ENCODE peak calls at places on chromosomes 3 and 15, in eight cellular contexts. I is KBM-7, M is activated T-cell treated with anti-CD3 and anti-CD28 coated beads for 24 hours, T is NCI-H1105, H is NCI-H748 treated with DMSO at 0.1 percent for 48 hours, R is GM20000, U is NCI-H1417, P is pancreas. F is an unnamed sample.
A peak's percentile ranks its signal among the peaks of the same experiment; 100 is the strongest.

GRCh38 chr3:117600666-117601065 is 891.1 kb downstream of the TUSC7 start:
- DNase-seq in P (no peak), M (no peak), R (no peak), H (no peak), I (no peak), U (no peak), T (no peak), F (no peak)

GRCh38 chr3:184180165-184180564 is 5.5 kb downstream of the AP2M1 start:
- DNase-seq in H (no peak), I (no peak), T (no peak), R (no peak), M (no peak), U (no peak), P (no peak), F (no peak)

GRCh38 chr3:47910777-47911440 is 105.3 kb downstream of the MAP4 start:
- DNase-seq in T (no peak), M (no peak), P (no peak), H (no peak), U (no peak), I (no peak), R (no peak), F (no peak)

GRCh38 chr3:187742351-187743171 is 2.7 kb downstream of the BCL6 start:
- DNase-seq in R (no peak), M (no peak), U (no peak), T (peak; percentile 60), H (no peak), I (peak; percentile 68), P (peak; percentile 38), F (no peak)

GRCh38 chr15:96410175-96411055 is 79.9 kb downstream of the NR2F2 start:
- DNase-seq in I (no peak), H (no peak), R (no peak), M (no peak), U (no peak), P (no peak), T (no peak), F (no peak)

GRCh38 chr15:91118796-91119590 is 18.9 kb downstream of the SV2B start:
- DNase-seq in I (no peak), H (no peak), P (no peak), M (no peak), R (no peak), T (no peak), U (no peak), F (no peak)

GRCh38 chr3:139127101-139127500 is 82.4 kb upstream of the PRR23C start:
- DNase-seq in P (no peak), U (no peak), H (no peak), M (no peak), T (no peak), R (no peak), I (no peak), F (no peak)

GRCh38 chr15:60184579-60184978 is 180.5 kb downstream of the FOXB1 start:
- DNase-seq in T (no peak), H (no peak), M (no peak), I (no peak), R (no peak), P (no peak), U (no peak), F (no peak)

GRCh38 chr3:48715179-48715800 is 1.7 kb downstream of the IP6K2 start:
- DNase-seq in I (no peak), M (no peak), P (no peak), R (no peak), H (no peak), U (peak; percentile 41), T (no peak), F (no peak)

GRCh38 chr3:2823016-2823415 is 287.2 kb downstream of the IL5RA start:
- DNase-seq in P (no peak), M (no peak), I (no peak), U (no peak), T (no peak), H (no peak), R (no peak), F (no peak)

GRCh38 chr15:40918146-40918798 is 10.9 kb upstream of the DLL4 start:
- DNase-seq in R (no peak), M (no peak), H (peak; percentile 27), I (no peak), T (no peak), P (no peak), U (peak; percentile 91), F (no peak)

GRCh38 chr3:116815321-116815720 is 105.7 kb downstream of the TUSC7 start:
- DNase-seq in I (no peak), U (no peak), M (no peak), P (no peak), T (no peak), R (no peak), H (no peak), F (no peak)

GRCh38 chr3:128238100-128238459 is 84.8 kb downstream of the EEFSEC start:
- DNase-seq in U (no peak), M (no peak), I (no peak), T (no peak), R (no peak), P (no peak), H (no peak), F (peak; percentile 20)

GRCh38 chr15:69474846-69475455 is 22.3 kb downstream of the RPLP1 start:
- DNase-seq in P (no peak), R (no peak), H (no peak), U (no peak), I (no peak), T (no peak), M (no peak), F (no peak)

GRCh38 chr3:59425371-59425770 is 375.5 kb upstream of the CFAP20DC start:
- DNase-seq in T (no peak), I (no peak), P (no peak), H (no peak), R (no peak), U (no peak), M (no peak), F (no peak)

GRCh38 chr15:70051948-70052633 is 45.6 kb downstream of the TLE3 start:
- DNase-seq in R (no peak), T (no peak), P (no peak), I (no peak), M (no peak), U (no peak), H (no peak), F (no peak)

F was measured in NCI-H526 treated with DMSO at 0.1 percent for 48 hours.